ENCODE peak calls at places on chromosomes 13 and 19, in six cellular contexts. One of them, this sample, is unnamed. For H3K9me2, the result is how much of the 10 kb centered on the place peaks cover.

GRCh38 chr19:13208131-13208963 is 58.1 kb downstream of the IER2 start:
- DNase-seq in GM23248: peak
- DNase-seq in HCT116: no peak
- DNase-seq in PC-3: no peak
- DNase-seq in MM.1S: peak
- DNase-seq in SK-N-SH: no peak
- DNase-seq in this sample: peak

GRCh38 chr19:47226426-47227346 is 4.3 kb downstream of the BBC3 start:
- DNase-seq in GM23248: peak
- DNase-seq in MM.1S: peak
- DNase-seq in HCT116: peak
- DNase-seq in PC-3: peak
- DNase-seq in SK-N-SH: peak
- DNase-seq in this sample: peak

GRCh38 chr13:101552797-101553196 is 100.3 kb downstream of the ITGBL1 start:
- DNase-seq in MM.1S: no peak
- DNase-seq in PC-3: peak
- DNase-seq in GM23248: peak
- DNase-seq in SK-N-SH: no peak
- DNase-seq in HCT116: no peak
- DNase-seq in this sample: no peak

GRCh38 chr13:26965976-26966375 is 205.4 kb upstream of the GPR12 start:
- DNase-seq in MM.1S: no peak
- DNase-seq in SK-N-SH: no peak
- DNase-seq in PC-3: no peak
- DNase-seq in HCT116: no peak
- DNase-seq in GM23248: peak
- DNase-seq in this sample: no peak

GRCh38 chr19:13225973-13226865 is 76.0 kb downstream of the IER2 start:
- DNase-seq in SK-N-SH: no peak
- DNase-seq in PC-3: no peak
- DNase-seq in GM23248: no peak
- DNase-seq in HCT116: no peak
- DNase-seq in MM.1S: no peak
- DNase-seq in this sample: no peak

GRCh38 chr13:99971576-99972189 is at the start of gene ZIC5:
- DNase-seq in SK-N-SH: peak
- DNase-seq in PC-3: no peak
- DNase-seq in GM23248: no peak
- DNase-seq in MM.1S: no peak
- DNase-seq in HCT116: no peak
- DNase-seq in this sample: no peak

GRCh38 chr13:20197361-20197834 is 4.7 kb upstream of the GJB2 start:
- DNase-seq in HCT116: peak
- DNase-seq in GM23248: peak
- DNase-seq in MM.1S: peak
- DNase-seq in SK-N-SH: peak
- DNase-seq in PC-3: peak
- DNase-seq in this sample: peak

GRCh38 chr19:18588611-18589379 is at the start of gene REX1BD:
- DNase-seq in MM.1S: peak
- DNase-seq in PC-3: peak
- DNase-seq in GM23248: peak
- DNase-seq in HCT116: no peak
- DNase-seq in SK-N-SH: peak
- DNase-seq in this sample: peak

GRCh38 chr19:28873301-28873700 is 339.6 kb downstream of the UQCRFS1 start:
- DNase-seq in HCT116: no peak
- DNase-seq in SK-N-SH: no peak
- DNase-seq in MM.1S: no peak
- DNase-seq in PC-3: no peak
- DNase-seq in GM23248: no peak
- DNase-seq in this sample: no peak

GRCh38 chr19:41431426-41432386 is 4.5 kb upstream of the B3GNT8 start:
- DNase-seq in GM23248: peak
- DNase-seq in PC-3: no peak
- DNase-seq in SK-N-SH: no peak
- DNase-seq in HCT116: no peak
- DNase-seq in MM.1S: no peak
- DNase-seq in this sample: peak

GRCh38 chr13:80462037-80462436 is 121.1 kb upstream of the SPRY2 start:
- DNase-seq in GM23248: no peak
- DNase-seq in PC-3: no peak
- DNase-seq in SK-N-SH: no peak
- DNase-seq in HCT116: no peak
- DNase-seq in MM.1S: no peak
- DNase-seq in this sample: no peak

GRCh38 chr19:47765522-47766358 is 12.8 kb upstream of the SELENOW start:
- DNase-seq in SK-N-SH: peak
- DNase-seq in HCT116: no peak
- DNase-seq in MM.1S: peak
- DNase-seq in GM23248: peak
- DNase-seq in PC-3: peak
- DNase-seq in this sample: peak

GRCh38 chr13:65336916-65337315 is 1893.2 kb downstream of the PCDH9 start:
- DNase-seq in MM.1S: no peak
- DNase-seq in HCT116: no peak
- DNase-seq in GM23248: no peak
- DNase-seq in SK-N-SH: no peak
- DNase-seq in PC-3: no peak
- DNase-seq in this sample: no peak

GRCh38 chr19:644789-645188 is 5.1 kb downstream of the FGF22 start:
- DNase-seq in PC-3: no peak
- DNase-seq in SK-N-SH: no peak
- DNase-seq in HCT116: no peak
- DNase-seq in MM.1S: no peak
- DNase-seq in GM23248: no peak
- DNase-seq in this sample: peak

GRCh38 chr13:99777873-99778272 is 193.7 kb downstream of the ZIC5 start:
- DNase-seq in GM23248: no peak
- DNase-seq in MM.1S: no peak
- DNase-seq in PC-3: no peak
- DNase-seq in SK-N-SH: no peak
- DNase-seq in HCT116: no peak
- DNase-seq in this sample: peak

GRCh38 chr19:12788682-12789097 is 2.6 kb upstream of the JUNB start:
- DNase-seq in MM.1S: peak
- DNase-seq in PC-3: peak
- DNase-seq in GM23248: peak
- DNase-seq in HCT116: no peak
- DNase-seq in SK-N-SH: peak
- DNase-seq in this sample: peak

GRCh38 chr19:16829822-16830289 is 658 bp downstream of the SIN3B start:
- DNase-seq in MM.1S: peak
- DNase-seq in GM23248: peak
- DNase-seq in SK-N-SH: peak
- DNase-seq in HCT116: no peak
- DNase-seq in PC-3: no peak
- DNase-seq in this sample: peak

GRCh38 chr19:16831531-16831930 is 2.3 kb downstream of the SIN3B start:
- DNase-seq in SK-N-SH: no peak
- DNase-seq in GM23248: no peak
- DNase-seq in MM.1S: no peak
- DNase-seq in PC-3: no peak
- DNase-seq in HCT116: no peak
- DNase-seq in this sample: no peak

GRCh38 chr19:16828990-16829821 is at the start of gene SIN3B:
- DNase-seq in PC-3: peak
- DNase-seq in SK-N-SH: peak
- DNase-seq in MM.1S: peak
- DNase-seq in GM23248: peak
- DNase-seq in HCT116: peak
- DNase-seq in this sample: peak

GRCh38 chr19:16834747-16835146 is 5.5 kb downstream of the SIN3B start:
- DNase-seq in SK-N-SH: no peak
- DNase-seq in GM23248: peak
- DNase-seq in HCT116: no peak
- DNase-seq in MM.1S: no peak
- DNase-seq in PC-3: peak
- DNase-seq in this sample: no peak

DNA sequence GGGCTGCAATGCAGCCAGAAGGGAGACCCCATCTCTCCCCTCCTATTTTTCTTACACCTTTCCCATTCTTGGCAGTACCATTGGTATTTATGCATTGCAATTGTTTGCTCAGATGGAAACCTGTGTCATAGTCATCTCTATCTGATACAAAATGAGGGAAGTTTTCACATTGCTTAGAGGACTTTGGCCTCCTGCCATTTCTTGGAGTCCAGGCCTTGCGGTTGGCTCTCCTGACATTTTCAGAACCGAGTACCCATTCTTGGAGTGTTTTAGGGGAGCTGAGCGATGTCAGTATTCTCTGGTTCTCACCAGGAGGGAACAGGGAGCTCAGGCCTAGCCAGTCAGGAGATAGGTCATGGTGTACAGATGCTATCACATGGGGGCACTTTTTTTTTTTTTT is 1.5 kb downstream of the SIN3B start:
- DNase-seq in PC-3: no peak
- DNase-seq in HCT116: no peak
- DNase-seq in SK-N-SH: no peak
- DNase-seq in MM.1S: no peak
- DNase-seq in GM23248: peak
- DNase-seq in this sample: no peak
- H3K9ac ChIP-seq in PC-3: no peak
- H3K9ac ChIP-seq in HCT116: peak
- H3K9ac ChIP-seq in SK-N-SH: no peak
- H3K9ac ChIP-seq in MM.1S: no peak
- H3K9ac ChIP-seq in GM23248: peak
- H3K9ac ChIP-seq in this sample: peak

GRCh38 chr19:31413353-31413752 is 64.1 kb upstream of the TSHZ3 start:
- DNase-seq in HCT116: no peak
- DNase-seq in SK-N-SH: no peak
- DNase-seq in MM.1S: no peak
- DNase-seq in GM23248: no peak
- DNase-seq in PC-3: no peak
- DNase-seq in this sample: no peak

GRCh38 chr19:31402931-31403330 is 53.7 kb upstream of the TSHZ3 start:
- DNase-seq in SK-N-SH: no peak
- DNase-seq in HCT116: no peak
- DNase-seq in GM23248: peak
- DNase-seq in MM.1S: no peak
- DNase-seq in PC-3: no peak
- DNase-seq in this sample: no peak

GRCh38 chr19:31406106-31406505 is 56.9 kb upstream of the TSHZ3 start:
- DNase-seq in MM.1S: no peak
- DNase-seq in HCT116: no peak
- DNase-seq in SK-N-SH: no peak
- DNase-seq in PC-3: no peak
- DNase-seq in GM23248: no peak
- DNase-seq in this sample: no peak

GRCh38 chr19:31408460-31409124 is 59.4 kb upstream of the TSHZ3 start:
- DNase-seq in SK-N-SH: no peak
- DNase-seq in PC-3: peak
- DNase-seq in HCT116: no peak
- DNase-seq in MM.1S: no peak
- DNase-seq in GM23248: peak
- DNase-seq in this sample: no peak
- H3K9me2 ChIP-seq in SK-N-SH: under half
- H3K9me2 ChIP-seq in PC-3: under half
- H3K9me2 ChIP-seq in HCT116: under half
- H3K9me2 ChIP-seq in MM.1S: under half
- H3K9me2 ChIP-seq in GM23248: under half
- H3K9me2 ChIP-seq in this sample: under half

GRCh38 chr13:68078457-68078856 is 848.3 kb upstream of the PCDH9 start:
- DNase-seq in HCT116: no peak
- DNase-seq in GM23248: no peak
- DNase-seq in PC-3: no peak
- DNase-seq in SK-N-SH: no peak
- DNase-seq in MM.1S: no peak
- DNase-seq in this sample: no peak
- H3K4me2 ChIP-seq in HCT116: no peak
- H3K4me2 ChIP-seq in GM23248: no peak
- H3K4me2 ChIP-seq in PC-3: no peak
- H3K4me2 ChIP-seq in SK-N-SH: no peak
- H3K4me2 ChIP-seq in MM.1S: no peak
- H3K4me2 ChIP-seq in this sample: no peak

GRCh38 chr13:110506859-110507566 is 54.5 kb downstream of the RAB20 start:
- DNase-seq in MM.1S: no peak
- DNase-seq in PC-3: peak
- DNase-seq in HCT116: no peak
- DNase-seq in GM23248: no peak
- DNase-seq in SK-N-SH: no peak
- DNase-seq in this sample: no peak
- H3K9ac ChIP-seq in MM.1S: no peak
- H3K9ac ChIP-seq in PC-3: peak
- H3K9ac ChIP-seq in HCT116: no peak
- H3K9ac ChIP-seq in GM23248: no peak
- H3K9ac ChIP-seq in SK-N-SH: no peak
- H3K9ac ChIP-seq in this sample: no peak

GRCh38 chr19:4639531-4640246 is 373 bp downstream of the TNFAIP8L1 start:
- DNase-seq in SK-N-SH: peak
- DNase-seq in PC-3: no peak
- DNase-seq in GM23248: no peak
- DNase-seq in MM.1S: no peak
- DNase-seq in HCT116: no peak
- DNase-seq in this sample: no peak
- H3K9me2 ChIP-seq in SK-N-SH: under half
- H3K9me2 ChIP-seq in PC-3: under half
- H3K9me2 ChIP-seq in GM23248: under half
- H3K9me2 ChIP-seq in MM.1S: under half
- H3K9me2 ChIP-seq in HCT116: under half
- H3K9me2 ChIP-seq in this sample: under half

GRCh38 chr13:108315273-108315672 is 45.8 kb downstream of the TNFSF13B start:
- DNase-seq in HCT116: no peak
- DNase-seq in PC-3: no peak
- DNase-seq in GM23248: no peak
- DNase-seq in MM.1S: no peak
- DNase-seq in SK-N-SH: no peak
- DNase-seq in this sample: no peak

GRCh38 chr13:108313382-108313781 is 43.9 kb downstream of the TNFSF13B start:
- DNase-seq in SK-N-SH: no peak
- DNase-seq in PC-3: no peak
- DNase-seq in MM.1S: no peak
- DNase-seq in HCT116: no peak
- DNase-seq in GM23248: no peak
- DNase-seq in this sample: no peak

DNA sequence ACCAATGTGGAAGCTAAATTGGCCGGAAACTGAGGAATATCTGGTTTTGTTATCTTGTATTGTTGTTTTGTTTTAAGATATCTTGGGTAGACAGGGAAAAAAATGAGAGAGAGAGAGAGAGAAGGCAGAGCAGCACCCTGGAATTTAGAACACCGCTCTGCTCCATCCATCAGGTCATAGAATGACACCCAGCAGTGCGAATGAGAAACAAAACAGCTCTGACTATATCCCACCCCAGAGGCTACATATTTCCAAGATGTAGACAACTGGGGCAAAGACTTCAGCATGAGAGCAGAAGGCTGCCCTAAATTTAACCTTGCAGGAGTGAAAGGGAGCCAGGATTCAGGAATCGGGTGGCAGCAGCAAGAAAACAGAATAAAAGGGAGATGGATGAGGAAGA is 46.4 kb downstream of the TNFSF13B start:
- DNase-seq in HCT116: no peak
- DNase-seq in GM23248: no peak
- DNase-seq in MM.1S: no peak
- DNase-seq in SK-N-SH: no peak
- DNase-seq in PC-3: no peak
- DNase-seq in this sample: no peak
- H3K4me2 ChIP-seq in HCT116: no peak
- H3K4me2 ChIP-seq in GM23248: no peak
- H3K4me2 ChIP-seq in MM.1S: no peak
- H3K4me2 ChIP-seq in SK-N-SH: no peak
- H3K4me2 ChIP-seq in PC-3: no peak
- H3K4me2 ChIP-seq in this sample: no peak